ENCODE peak calls at places on chromosomes 6 and 20, in seven cellular contexts. T, F, J, P, L, S and Y are unnamed samples.

GRCh38 chr6:129959358-129959930 is 58.9 kb upstream of the L3MBTL3 start:
- ATAC-seq in T (no peak), F (no peak), J (no peak), P (no peak), L (no peak), S (peak; percentile 23), Y (no peak)

GRCh38 chr6:135876048-135876447 is 24.5 kb downstream of the PDE7B start:
- ATAC-seq in T (no peak), F (no peak), J (peak; percentile 67), P (no peak), L (peak; percentile 72), S (peak; percentile 71), Y (no peak)

GRCh38 chr20:58161192-58161591 is 67.3 kb downstream of the ANKRD60 start:
- ATAC-seq in T (no peak), F (no peak), J (no peak), P (peak; percentile 52), L (no peak), S (no peak), Y (peak; percentile 60)

GRCh38 chr6:13668291-13668928 is 43.2 kb downstream of the RANBP9 start:
- ATAC-seq in T (no peak), F (no peak), J (peak; percentile 24), P (no peak), L (no peak), S (no peak), Y (no peak)

GRCh38 chr6:44180406-44180805 is 21.8 kb downstream of the CAPN11 start:
- ATAC-seq in T (no peak), F (no peak), J (peak; percentile 24), P (no peak), L (no peak), S (no peak), Y (no peak)

GRCh38 chr20:5448449-5449118 is 131.8 kb upstream of the PROKR2 start:
- ATAC-seq in T (peak; percentile 85), F (peak; percentile 91), J (peak; percentile 72), P (peak; percentile 31), L (peak; percentile 95), S (peak; percentile 84), Y (no peak)

GRCh38 chr6:9499709-9500108 is 915.2 kb downstream of the TFAP2A start:
- ATAC-seq in T (no peak), F (no peak), J (no peak), P (no peak), L (no peak), S (no peak), Y (no peak)

GRCh38 chr20:22921595-22922421 is 113.3 kb upstream of the SSTR4 start:
- ATAC-seq in T (no peak), F (no peak), J (peak; percentile 68), P (peak; percentile 51), L (no peak), S (no peak), Y (no peak)

GRCh38 chr6:15368873-15369272 is 123.0 kb downstream of the JARID2 start:
- ATAC-seq in T (no peak), F (no peak), J (peak; percentile 65), P (no peak), L (no peak), S (no peak), Y (no peak)

GRCh38 chr6:97282238-97282725 is 734 bp downstream of the MMS22L start:
- ATAC-seq in T (peak; percentile 20), F (peak; percentile 6), J (peak; percentile 47), P (peak; percentile 13), L (peak; percentile 14), S (peak; percentile 58), Y (no peak)

GRCh38 chr20:18388860-18389259 is 78.0 kb downstream of the DZANK1 start:
- ATAC-seq in T (no peak), F (peak; percentile 89), J (no peak), P (no peak), L (no peak), S (peak; percentile 89), Y (no peak)

GRCh38 chr6:82458147-82458546 is 94.5 kb downstream of the TPBG start:
- ATAC-seq in T (no peak), F (no peak), J (no peak), P (no peak), L (no peak), S (no peak), Y (no peak)

GRCh38 chr20:51972031-51972430 is 169.7 kb upstream of the SALL4 start:
- ATAC-seq in T (no peak), F (no peak), J (no peak), P (no peak), L (no peak), S (no peak), Y (no peak)

GRCh38 chr6:152206072-152206818 is 398.8 kb downstream of the ESR1 start:
- ATAC-seq in T (no peak), F (peak; percentile 78), J (peak; percentile 87), P (no peak), L (peak; percentile 68), S (peak; percentile 60), Y (peak; percentile 48)

GRCh38 chr6:100186552-100186951 is 192.5 kb upstream of the MCHR2 start:
- ATAC-seq in T (no peak), F (no peak), J (peak; percentile 47), P (no peak), L (no peak), S (no peak), Y (no peak)

GRCh38 chr6:129623008-129623732 is 86.8 kb downstream of the ARHGAP18 start:
- ATAC-seq in T (no peak), F (no peak), J (no peak), P (no peak), L (no peak), S (no peak), Y (no peak)

GRCh38 chr6:168196385-168196860 is 117.4 kb upstream of the FRMD1 start:
- ATAC-seq in T (peak; percentile 52), F (no peak), J (no peak), P (no peak), L (no peak), S (peak; percentile 2), Y (no peak)

GRCh38 chr6:151553416-151554158 is 59.8 kb downstream of the CCDC170 start:
- ATAC-seq in T (no peak), F (no peak), J (no peak), P (peak; percentile 68), L (no peak), S (no peak), Y (peak; percentile 51)

GRCh38 chr20:44566018-44566417 is 16.4 kb upstream of the PKIG start:
- ATAC-seq in T (peak; percentile 52), F (no peak), J (no peak), P (no peak), L (no peak), S (no peak), Y (no peak)

GRCh38 chr6:36848658-36849441 is 9.6 kb upstream of the CPNE5 start:
- ATAC-seq in T (no peak), F (no peak), J (peak; percentile 96), P (peak; percentile 57), L (peak; percentile 89), S (peak; percentile 59), Y (no peak)

GRCh38 chr6:160121981-160122380 is 366 bp downstream of the SLC22A1 start:
- ATAC-seq in T (no peak), F (no peak), J (no peak), P (no peak), L (no peak), S (no peak), Y (no peak)

DNA sequence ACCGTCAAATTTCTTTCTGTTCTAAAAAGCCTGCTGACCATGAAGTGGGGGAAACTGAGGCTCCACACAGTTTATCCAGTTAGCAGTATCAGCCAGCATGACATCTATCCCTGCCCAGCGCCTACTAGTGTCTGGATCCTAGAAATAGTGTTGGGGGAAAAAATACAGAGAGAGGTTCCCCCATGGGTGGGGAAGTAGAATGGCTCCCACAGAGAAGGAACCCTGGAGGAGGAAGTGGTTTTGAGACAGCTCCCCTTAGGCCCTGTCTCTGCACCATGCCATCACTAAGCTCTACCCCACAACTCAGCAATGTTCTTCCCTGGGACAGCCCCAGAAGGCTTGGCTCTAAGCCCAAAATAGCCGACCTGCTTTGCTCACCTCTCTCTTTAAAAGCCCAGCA is 153.4 kb downstream of the MBOAT1 start:
- ATAC-seq in T (no peak), F (no peak), J (peak; percentile 63), P (no peak), L (no peak), S (no peak), Y (no peak)
- TF ChIP-seq POLR2AphosphoS5 in T (no peak), F (no peak), J (no peak), P (no peak), L (no peak), S (no peak), Y (no peak)

GRCh38 chr6:157768863-157769551 is 54.0 kb upstream of the SNX9 start:
- ATAC-seq in T (peak; percentile 1), F (no peak), J (no peak), P (no peak), L (no peak), S (no peak), Y (no peak)
- H3K27ac ChIP-seq in T (peak overlapping the region; percentile 85), F (no peak overlapping the region), J (no peak overlapping the region), P (no peak overlapping the region), L (no peak overlapping the region), S (no peak overlapping the region), Y (no peak overlapping the region)

GRCh38 chr20:49236301-49236700 is 17.1 kb downstream of the DDX27 start:
- ATAC-seq in T (no peak), F (peak; percentile 47), J (no peak), P (no peak), L (no peak), S (no peak), Y (no peak)
- H3K36me3 ChIP-seq in T (peaks cover 9% of the 10 kb centered on the region), F (peaks cover 54% of the 10 kb centered on the region), J (peaks cover 80% of the 10 kb centered on the region), P (peaks cover 92% of the 10 kb centered on the region), L (peaks cover 53% of the 10 kb centered on the region), S (peaks cover 81% of the 10 kb centered on the region), Y (peaks cover 99% of the 10 kb centered on the region)

GRCh38 chr6:26217714-26218075 is 130.5 kb downstream of the HFE start:
- ATAC-seq in T (peak; percentile 8), F (no peak), J (peak; percentile 0), P (no peak), L (peak; percentile 4), S (peak; percentile 3), Y (no peak)

GRCh38 chr6:26216015-26216885 is 129.0 kb downstream of the HFE start:
- ATAC-seq in T (peak; percentile 79), F (no peak), J (peak; percentile 69), P (peak; percentile 91), L (peak; percentile 46), S (peak; percentile 67), Y (peak; percentile 89)

GRCh38 chr6:26215200-26216014 is 128.2 kb downstream of the HFE start:
- ATAC-seq in T (peak; percentile 3), F (no peak), J (peak; percentile 6), P (no peak), L (peak; percentile 29), S (peak; percentile 34), Y (no peak)

GRCh38 chr6:26218824-26219223 is 131.6 kb downstream of the HFE start:
- ATAC-seq in T (no peak), F (no peak), J (peak; percentile 3), P (no peak), L (no peak), S (no peak), Y (no peak)

DNA sequence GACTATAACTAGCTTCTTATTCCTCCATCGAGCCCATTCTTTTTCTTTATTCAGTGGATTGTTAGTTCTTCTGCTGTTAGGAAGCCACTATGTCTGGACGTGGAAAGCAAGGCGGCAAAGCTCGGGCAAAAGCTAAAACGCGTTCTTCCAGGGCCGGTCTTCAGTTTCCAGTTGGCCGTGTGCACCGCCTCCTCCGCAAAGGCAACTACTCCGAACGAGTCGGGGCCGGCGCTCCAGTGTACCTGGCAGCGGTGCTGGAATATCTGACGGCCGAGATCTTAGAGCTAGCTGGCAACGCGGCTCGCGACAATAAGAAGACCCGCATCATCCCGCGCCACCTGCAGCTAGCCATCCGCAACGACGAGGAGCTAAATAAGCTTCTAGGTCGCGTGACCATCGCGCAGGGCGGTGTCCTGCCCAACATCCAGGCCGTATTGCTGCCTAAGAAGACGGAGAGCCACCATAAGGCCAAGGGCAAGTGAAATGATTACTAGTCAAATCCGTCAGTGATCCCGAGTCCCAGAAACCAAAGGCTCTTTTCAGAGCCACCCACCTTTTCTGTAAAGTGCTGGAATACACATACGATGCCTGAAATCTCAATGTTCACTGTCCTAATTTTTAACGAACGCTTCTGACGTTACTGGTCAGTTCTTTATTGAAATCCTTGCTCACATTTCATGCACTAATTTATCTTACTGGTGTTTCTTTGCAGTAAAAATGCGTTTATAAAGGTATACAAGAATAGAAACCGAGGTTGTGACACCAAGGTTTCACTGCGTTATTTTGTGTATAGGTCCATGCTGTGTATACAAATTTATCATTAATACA is 129.9 kb downstream of the HFE start:
- ATAC-seq in T (peak; percentile 82), F (no peak), J (peak; percentile 68), P (peak; percentile 83), L (peak; percentile 58), S (peak; percentile 77), Y (peak; percentile 79)
- TF ChIP-seq POLR2AphosphoS5 in T (peak; percentile 98), F (no peak), J (peak; percentile 80), P (peak; percentile 74), L (peak; percentile 80), S (peak; percentile 93), Y (peak; percentile 87)